ENCODE peak calls at places on chromosomes 1 and 21, in four cellular contexts. E is mesenchymal stem cell, X is suprapubic skin, Y is cardiac muscle cell. D is an unnamed sample. For H3K4me1 and H3K9me3, the result is how much of the 10 kb centered on the place peaks cover.

GRCh38 chr1:16158025-16158424 is 2.2 kb upstream of the EPHA2 start:
- DNase-seq in E (no peak), X (no peak), Y (no peak), D (no peak)

GRCh38 chr1:220409751-220410370 is 118.1 kb upstream of the MARK1 start:
- DNase-seq in E (peak), X (no peak), Y (no peak), D (no peak)

GRCh38 chr21:31987696-31988095 is 114.9 kb downstream of the HUNK start:
- DNase-seq in E (no peak), X (peak), Y (no peak), D (no peak)

GRCh38 chr1:89974701-89975470 is 20.0 kb upstream of the ZNF326 start:
- DNase-seq in E (peak), X (no peak), Y (no peak), D (peak)

GRCh38 chr1:233635765-233636502 is 22.0 kb downstream of the KCNK1 start:
- DNase-seq in E (no peak), X (no peak), Y (no peak), D (peak)

GRCh38 chr1:2047749-2048729 is 2.2 kb upstream of the PRKCZ start:
- DNase-seq in E (no peak), X (no peak), Y (no peak), D (no peak)

GRCh38 chr1:7346600-7347570 is 424.2 kb upstream of the VAMP3 start:
- DNase-seq in E (no peak), X (no peak), Y (no peak), D (no peak)

GRCh38 chr1:154327466-154328317 is 2.4 kb downstream of the ATP8B2 start:
- DNase-seq in E (no peak), X (no peak), Y (no peak), D (no peak)

GRCh38 chr1:206107168-206107544 is 10.0 kb downstream of the AVPR1B start:
- DNase-seq in E (no peak), X (no peak), Y (no peak), D (no peak)
- H3K4me1 ChIP-seq in E (under half), X (under half), Y (under half), D (under half)

DNA sequence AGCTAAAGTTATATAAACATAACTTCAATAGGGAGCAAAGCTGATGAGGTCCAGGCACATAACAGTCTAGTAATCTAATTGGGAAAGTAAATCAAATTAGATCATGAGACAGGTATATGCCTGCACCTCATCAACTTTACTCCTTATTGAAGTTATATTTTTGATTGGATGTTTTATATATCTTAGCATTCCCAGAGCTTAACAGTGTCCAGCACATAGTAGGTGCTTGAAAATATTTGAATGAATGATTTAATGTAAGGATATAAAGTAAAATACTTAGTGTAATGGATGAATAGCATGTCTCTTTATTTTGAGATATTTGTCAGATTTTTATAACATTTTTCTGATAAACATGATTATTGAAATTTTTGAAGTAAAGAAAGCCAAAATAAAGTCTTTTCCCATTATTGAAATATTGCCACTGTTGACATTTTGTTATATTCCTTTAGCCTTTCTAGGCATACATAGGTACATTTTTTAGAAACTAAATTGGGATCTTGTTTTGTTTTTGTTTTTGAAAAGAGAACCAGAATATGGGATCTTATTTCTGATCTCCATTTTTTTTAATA is 2.8 kb downstream of the CDC7 start:
- DNase-seq in E (no peak), X (no peak), Y (no peak), D (no peak)
- H3K4me3 ChIP-seq in E (no peak), X (no peak), Y (no peak), D (no peak)

DNA sequence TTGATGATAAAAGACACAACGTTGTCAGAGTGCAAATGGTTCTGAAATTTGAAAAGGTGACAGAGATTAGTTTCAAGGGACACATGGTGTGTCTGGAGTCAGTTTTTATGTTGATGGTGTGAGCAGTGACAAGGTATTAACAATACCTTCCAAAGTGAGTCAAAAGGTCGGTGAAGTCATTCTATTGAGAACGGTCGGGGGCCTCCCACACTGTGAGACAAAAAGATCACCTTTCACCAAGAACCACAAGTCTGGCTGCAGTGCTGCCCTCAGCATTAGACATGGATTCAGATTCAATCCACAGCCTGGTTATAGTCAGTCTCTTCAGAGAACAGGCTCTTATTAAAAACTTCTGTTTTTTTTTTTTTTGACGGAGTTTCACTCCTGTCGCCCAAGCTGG is 26.5 kb downstream of the ZNF124 start:
- DNase-seq in E (no peak), X (no peak), Y (no peak), D (no peak)
- H3K9me3 ChIP-seq in E (half or more), X (under half), Y (under half), D (half or more)

GRCh38 chr1:207820568-207821463 is 69.0 kb downstream of the CD46 start:
- DNase-seq in E (no peak), X (peak), Y (no peak), D (no peak)
- H3K4me1 ChIP-seq in E (under half), X (half or more), Y (under half), D (half or more)

D was measured in adipocyte.